ENCODE peak calls at places on chromosome 13, in seven cellular contexts. One of them, this sample, is unnamed.

GRCh38 chr13:28624707-28625432 is 34.1 kb upstream of the POMP start:
- DNase-seq in endodermal cell: no peak
- DNase-seq in BE2C: no peak
- DNase-seq in breast epithelium: no peak
- DNase-seq in GM23338: peak
- DNase-seq in cardiac fibroblast: no peak
- DNase-seq in retinal pigment epithelial cell: no peak
- DNase-seq in this sample: no peak

GRCh38 chr13:93262729-93263128 is 36.1 kb downstream of the GPC6 start:
- DNase-seq in GM23338: no peak
- DNase-seq in BE2C: no peak
- DNase-seq in retinal pigment epithelial cell: no peak
- DNase-seq in breast epithelium: no peak
- DNase-seq in endodermal cell: no peak
- DNase-seq in cardiac fibroblast: peak
- DNase-seq in this sample: peak

GRCh38 chr13:112238436-112238995 is 137.6 kb upstream of the SPACA7 start:
- DNase-seq in cardiac fibroblast: no peak
- DNase-seq in GM23338: no peak
- DNase-seq in breast epithelium: no peak
- DNase-seq in endodermal cell: no peak
- DNase-seq in BE2C: no peak
- DNase-seq in retinal pigment epithelial cell: no peak
- DNase-seq in this sample: no peak

GRCh38 chr13:113364371-113364932 is 522 bp upstream of the GRTP1 start:
- DNase-seq in retinal pigment epithelial cell: no peak
- DNase-seq in endodermal cell: peak
- DNase-seq in breast epithelium: peak
- DNase-seq in GM23338: no peak
- DNase-seq in BE2C: no peak
- DNase-seq in cardiac fibroblast: no peak
- DNase-seq in this sample: no peak

GRCh38 chr13:28161370-28161769 is 23.0 kb downstream of the PAN3 start:
- DNase-seq in breast epithelium: no peak
- DNase-seq in endodermal cell: peak
- DNase-seq in cardiac fibroblast: peak
- DNase-seq in BE2C: no peak
- DNase-seq in retinal pigment epithelial cell: no peak
- DNase-seq in GM23338: peak
- DNase-seq in this sample: peak

GRCh38 chr13:51814825-51815650 is 11.1 kb upstream of the DHRS12 start:
- DNase-seq in cardiac fibroblast: peak
- DNase-seq in retinal pigment epithelial cell: no peak
- DNase-seq in GM23338: peak
- DNase-seq in breast epithelium: peak
- DNase-seq in endodermal cell: peak
- DNase-seq in BE2C: peak
- DNase-seq in this sample: peak

GRCh38 chr13:40672310-40673060 is 6.0 kb upstream of the FOXO1 start:
- DNase-seq in BE2C: peak
- DNase-seq in GM23338: peak
- DNase-seq in cardiac fibroblast: peak
- DNase-seq in retinal pigment epithelial cell: no peak
- DNase-seq in breast epithelium: no peak
- DNase-seq in endodermal cell: no peak
- DNase-seq in this sample: peak

GRCh38 chr13:74794582-74794981 is 660.4 kb upstream of the KLF12 start:
- DNase-seq in breast epithelium: no peak
- DNase-seq in GM23338: peak
- DNase-seq in BE2C: no peak
- DNase-seq in cardiac fibroblast: no peak
- DNase-seq in retinal pigment epithelial cell: no peak
- DNase-seq in endodermal cell: no peak
- DNase-seq in this sample: no peak

GRCh38 chr13:100059827-100060226 is 29.1 kb upstream of the PCCA start:
- DNase-seq in retinal pigment epithelial cell: no peak
- DNase-seq in cardiac fibroblast: no peak
- DNase-seq in endodermal cell: no peak
- DNase-seq in GM23338: no peak
- DNase-seq in breast epithelium: no peak
- DNase-seq in BE2C: no peak
- DNase-seq in this sample: no peak

GRCh38 chr13:40179882-40180281 is 486.6 kb downstream of the FOXO1 start:
- DNase-seq in cardiac fibroblast: no peak
- DNase-seq in endodermal cell: no peak
- DNase-seq in BE2C: no peak
- DNase-seq in breast epithelium: no peak
- DNase-seq in GM23338: no peak
- DNase-seq in retinal pigment epithelial cell: no peak
- DNase-seq in this sample: no peak

GRCh38 chr13:106568225-106569003 is 477 bp upstream of the ARGLU1 start:
- DNase-seq in BE2C: no peak
- DNase-seq in retinal pigment epithelial cell: no peak
- DNase-seq in cardiac fibroblast: no peak
- DNase-seq in breast epithelium: no peak
- DNase-seq in GM23338: no peak
- DNase-seq in endodermal cell: no peak
- DNase-seq in this sample: peak

GRCh38 chr13:101474419-101474957 is 22.0 kb downstream of the ITGBL1 start:
- DNase-seq in GM23338: peak
- DNase-seq in breast epithelium: peak
- DNase-seq in BE2C: no peak
- DNase-seq in endodermal cell: peak
- DNase-seq in retinal pigment epithelial cell: peak
- DNase-seq in cardiac fibroblast: peak
- DNase-seq in this sample: peak
- TF ChIP-seq CTCF in GM23338: peak
- TF ChIP-seq CTCF in breast epithelium: no peak
- TF ChIP-seq CTCF in BE2C: peak
- TF ChIP-seq CTCF in endodermal cell: peak
- TF ChIP-seq CTCF in retinal pigment epithelial cell: peak
- TF ChIP-seq CTCF in cardiac fibroblast: peak
- TF ChIP-seq CTCF in this sample: peak

DNA sequence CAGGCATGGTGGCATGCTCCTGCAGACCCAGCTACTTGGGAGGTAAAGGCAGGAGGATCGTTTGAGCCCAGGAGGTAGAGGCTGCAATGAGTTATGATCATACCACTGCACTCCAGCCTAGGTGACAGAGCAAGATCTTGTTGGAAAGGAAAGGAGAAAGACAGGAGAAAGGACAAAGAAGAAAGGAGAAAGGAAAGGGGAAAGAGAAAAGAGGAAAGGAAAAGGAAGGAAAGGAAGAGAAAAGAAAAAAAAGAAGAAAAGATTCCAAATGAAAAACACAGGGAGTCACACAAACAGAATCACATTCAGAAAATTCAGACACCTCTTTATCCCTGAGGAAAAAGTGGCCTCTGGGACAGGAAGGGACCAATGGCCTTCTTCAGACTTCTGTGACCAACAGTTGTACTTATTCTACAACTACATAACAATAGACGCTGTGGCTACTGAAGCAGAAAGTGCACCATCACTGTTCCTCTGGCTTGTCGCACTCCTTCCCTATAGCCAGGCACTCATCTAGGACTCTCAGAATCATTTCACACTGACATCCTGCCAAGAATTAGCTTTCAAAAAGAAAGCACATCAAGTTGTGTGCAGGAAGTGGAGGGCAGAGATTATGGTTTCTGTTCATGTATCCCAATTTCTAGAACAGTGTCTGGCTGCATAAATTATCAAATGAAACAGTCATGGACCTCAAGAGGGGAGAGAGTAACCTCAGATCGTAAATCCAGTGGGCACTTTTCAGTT is 5.9 kb downstream of the MTMR6 start:
- DNase-seq in cardiac fibroblast: no peak
- DNase-seq in retinal pigment epithelial cell: no peak
- DNase-seq in endodermal cell: no peak
- DNase-seq in GM23338: no peak
- DNase-seq in breast epithelium: no peak
- DNase-seq in BE2C: no peak
- DNase-seq in this sample: no peak
- H3K4me3 ChIP-seq in cardiac fibroblast: no peak
- H3K4me3 ChIP-seq in retinal pigment epithelial cell: no peak
- H3K4me3 ChIP-seq in endodermal cell: no peak
- H3K4me3 ChIP-seq in GM23338: no peak
- H3K4me3 ChIP-seq in breast epithelium: no peak
- H3K4me3 ChIP-seq in BE2C: no peak
- H3K4me3 ChIP-seq in this sample: no peak

GRCh38 chr13:43785681-43786471 is 896 bp downstream of the ENOX1 start:
- DNase-seq in GM23338: peak
- DNase-seq in retinal pigment epithelial cell: no peak
- DNase-seq in endodermal cell: peak
- DNase-seq in BE2C: peak
- DNase-seq in breast epithelium: peak
- DNase-seq in cardiac fibroblast: peak
- DNase-seq in this sample: peak

GRCh38 chr13:43786472-43786765 is 353 bp downstream of the ENOX1 start:
- DNase-seq in BE2C: no peak
- DNase-seq in GM23338: no peak
- DNase-seq in cardiac fibroblast: no peak
- DNase-seq in endodermal cell: no peak
- DNase-seq in retinal pigment epithelial cell: no peak
- DNase-seq in breast epithelium: no peak
- DNase-seq in this sample: no peak

GRCh38 chr13:43786766-43787517 is at the start of gene ENOX1:
- DNase-seq in endodermal cell: peak
- DNase-seq in breast epithelium: no peak
- DNase-seq in cardiac fibroblast: peak
- DNase-seq in BE2C: peak
- DNase-seq in GM23338: peak
- DNase-seq in retinal pigment epithelial cell: no peak
- DNase-seq in this sample: peak

GRCh38 chr13:43787518-43787891 is 733 bp upstream of the ENOX1 start:
- DNase-seq in GM23338: peak
- DNase-seq in retinal pigment epithelial cell: no peak
- DNase-seq in cardiac fibroblast: peak
- DNase-seq in BE2C: peak
- DNase-seq in breast epithelium: no peak
- DNase-seq in endodermal cell: no peak
- DNase-seq in this sample: no peak

DNA sequence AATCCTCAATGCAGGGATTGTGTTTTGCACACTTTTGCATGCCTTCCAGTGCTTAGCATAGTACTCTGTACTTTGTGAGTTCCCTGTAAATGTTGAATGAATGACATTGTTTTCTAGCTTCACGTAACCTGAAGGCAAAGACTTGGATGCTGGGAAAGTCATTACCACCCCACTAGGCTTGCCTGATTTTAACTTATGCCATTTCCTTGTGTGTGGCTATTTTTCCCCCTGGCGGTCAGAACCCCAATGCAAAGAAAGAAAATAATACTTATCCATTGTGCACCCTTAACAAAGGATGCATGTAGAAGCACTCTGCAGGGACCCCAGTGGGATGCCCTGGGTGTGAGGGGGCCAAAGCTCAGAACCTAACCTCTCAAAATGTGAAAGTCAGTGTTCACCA is 1.2 kb upstream of the ENOX1 start:
- DNase-seq in breast epithelium: no peak
- DNase-seq in endodermal cell: no peak
- DNase-seq in GM23338: peak
- DNase-seq in BE2C: peak
- DNase-seq in retinal pigment epithelial cell: no peak
- DNase-seq in cardiac fibroblast: peak
- DNase-seq in this sample: peak
- TF ChIP-seq CTCF in breast epithelium: no peak
- TF ChIP-seq CTCF in endodermal cell: peak
- TF ChIP-seq CTCF in GM23338: peak
- TF ChIP-seq CTCF in BE2C: peak
- TF ChIP-seq CTCF in retinal pigment epithelial cell: peak
- TF ChIP-seq CTCF in cardiac fibroblast: peak
- TF ChIP-seq CTCF in this sample: peak

DNA sequence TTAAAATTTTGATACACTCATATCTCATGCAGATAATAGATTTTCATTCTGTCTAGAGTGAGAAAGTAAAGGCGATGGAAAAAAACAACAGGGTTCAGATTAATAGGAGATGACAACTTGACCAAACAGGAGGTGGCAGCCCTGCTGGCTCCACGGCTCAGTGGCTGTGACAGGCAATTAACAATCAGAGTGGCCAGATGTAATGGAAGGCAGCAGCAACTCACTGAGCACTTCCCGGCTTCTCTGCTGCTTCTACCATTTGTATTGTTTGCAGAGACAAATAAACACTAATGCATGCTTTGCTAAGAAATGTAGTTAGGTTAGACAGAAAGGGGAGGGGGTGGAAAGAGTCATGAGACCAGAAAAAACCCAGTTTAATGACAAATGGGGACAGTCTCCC is 473.0 kb upstream of the SLC10A2 start:
- DNase-seq in GM23338: peak
- DNase-seq in breast epithelium: no peak
- DNase-seq in BE2C: peak
- DNase-seq in cardiac fibroblast: no peak
- DNase-seq in endodermal cell: peak
- DNase-seq in retinal pigment epithelial cell: no peak
- DNase-seq in this sample: no peak
- H3K4me3 ChIP-seq in GM23338: no peak
- H3K4me3 ChIP-seq in breast epithelium: no peak
- H3K4me3 ChIP-seq in BE2C: peak
- H3K4me3 ChIP-seq in cardiac fibroblast: no peak
- H3K4me3 ChIP-seq in endodermal cell: no peak
- H3K4me3 ChIP-seq in retinal pigment epithelial cell: no peak
- H3K4me3 ChIP-seq in this sample: no peak

This sample was measured in fibroblast of the aortic adventitia.